ENCODE peak calls at places on chromosome 13, in ten cellular contexts. G is CD8-positive, alpha-beta memory T cell; D is heart left ventricle; A is fibroblast of lung; O is brain microvascular endothelial cell; W is WERI-Rb-1; M is effector memory CD4-positive, alpha-beta T cell; B is CD8-positive, alpha-beta T cell; Y is K562; E is endothelial cell of umbilical vein. F is an unnamed sample. For H3K27me3, the result is how much of the 10 kb centered on the place peaks cover.

GRCh38 chr13:91133941-91134772 is 213.3 kb upstream of the MIR17HG start:
- DNase-seq in M (no peak), Y (peak), A (peak), D (no peak), O (peak), W (peak), E (peak), B (peak), G (no peak), F (peak)

GRCh38 chr13:46211116-46211515 is 612 bp upstream of the LRRC63 start:
- DNase-seq in M (peak), E (peak), A (no peak), O (no peak), G (no peak), D (no peak), W (no peak), Y (peak), B (peak), F (no peak)

GRCh38 chr13:37383856-37384255 is 214.7 kb downstream of the POSTN start:
- DNase-seq in E (no peak), Y (no peak), D (no peak), G (no peak), W (no peak), O (no peak), A (no peak), M (no peak), B (no peak), F (no peak)

GRCh38 chr13:101211261-101211660 is 205.0 kb downstream of the NALCN start:
- DNase-seq in W (no peak), E (peak), M (no peak), Y (no peak), B (no peak), A (peak), D (no peak), G (no peak), O (no peak), F (no peak)

GRCh38 chr13:70171151-70171550 is 62.9 kb upstream of the KLHL1 start:
- DNase-seq in W (no peak), D (no peak), M (no peak), O (no peak), A (no peak), G (no peak), B (no peak), E (no peak), Y (no peak), F (no peak)

GRCh38 chr13:112658807-112659206 is 31.0 kb upstream of the ATP11A start:
- DNase-seq in O (no peak), Y (no peak), G (no peak), M (no peak), E (no peak), W (no peak), B (no peak), D (no peak), A (no peak), F (no peak)

GRCh38 chr13:88526186-88526852 is 855.1 kb downstream of the SLITRK5 start:
- DNase-seq in O (no peak), A (no peak), B (no peak), Y (no peak), G (no peak), E (no peak), M (no peak), D (no peak), W (no peak), F (no peak)

GRCh38 chr13:52832268-52832667 is 16.2 kb downstream of the PCDH8 start:
- DNase-seq in M (no peak), B (no peak), W (no peak), Y (no peak), E (no peak), D (no peak), A (no peak), O (no peak), G (no peak), F (no peak)

GRCh38 chr13:36543671-36544070 is 111.4 kb downstream of the CCNA1 start:
- DNase-seq in M (no peak), B (no peak), A (no peak), O (no peak), W (peak), Y (no peak), D (peak), G (no peak), E (no peak), F (no peak)

GRCh38 chr13:47025791-47026419 is 129.1 kb upstream of the HTR2A start:
- DNase-seq in D (no peak), W (no peak), M (no peak), E (no peak), G (no peak), O (no peak), A (no peak), B (no peak), Y (no peak), F (no peak)

GRCh38 chr13:75364131-75364713 is 117.7 kb downstream of the TBC1D4 start:
- DNase-seq in M (no peak), Y (no peak), B (no peak), A (no peak), O (peak), E (peak), W (no peak), G (no peak), D (no peak), F (no peak)

GRCh38 chr13:45086484-45086883 is 33.8 kb upstream of the GTF2F2 start:
- DNase-seq in E (no peak), Y (no peak), B (no peak), A (no peak), W (no peak), M (no peak), D (no peak), O (no peak), G (no peak), F (peak)

GRCh38 chr13:79614519-79614918 is 133.6 kb downstream of the NDFIP2 start:
- DNase-seq in M (no peak), W (no peak), A (no peak), B (no peak), O (no peak), G (no peak), D (no peak), E (no peak), Y (no peak), F (no peak)

GRCh38 chr13:26707122-26708006 is 53.2 kb downstream of the GPR12 start:
- DNase-seq in G (no peak), A (peak), W (peak), O (peak), B (peak), M (no peak), E (peak), D (peak), Y (peak), F (peak)

GRCh38 chr13:68439821-68440220 is 1209.7 kb upstream of the PCDH9 start:
- DNase-seq in B (no peak), E (peak), Y (no peak), D (no peak), O (no peak), A (peak), M (no peak), G (no peak), W (no peak), F (no peak)

GRCh38 chr13:62747629-62748028 is 1332.0 kb upstream of the PCDH20 start:
- DNase-seq in O (no peak), A (no peak), G (no peak), B (no peak), Y (no peak), D (no peak), M (no peak), E (no peak), W (no peak), F (no peak)

GRCh38 chr13:24178847-24179845 is 18.6 kb downstream of the SPATA13 start:
- DNase-seq in W (no peak), Y (no peak), A (no peak), G (no peak), M (no peak), D (no peak), O (no peak), E (peak), B (no peak), F (no peak)

GRCh38 chr13:41064493-41064892 is 3.2 kb downstream of the WBP4 start:
- DNase-seq in A (peak), W (no peak), O (no peak), Y (no peak), E (peak), D (no peak), B (no peak), G (no peak), M (no peak), F (no peak)

GRCh38 chr13:78977311-78977710 is 318.4 kb upstream of the OBI1 start:
- DNase-seq in A (no peak), Y (no peak), B (no peak), W (no peak), M (no peak), E (no peak), G (no peak), D (no peak), O (no peak), F (no peak)

GRCh38 chr13:50955212-50955611 is 45.6 kb downstream of the RNASEH2B start:
- DNase-seq in W (no peak), D (no peak), Y (no peak), O (no peak), A (no peak), B (no peak), M (no peak), G (no peak), E (no peak), F (no peak)

GRCh38 chr13:50955807-50956206 is 46.2 kb downstream of the RNASEH2B start:
- DNase-seq in W (no peak), G (no peak), M (no peak), O (no peak), E (no peak), B (no peak), D (no peak), A (no peak), Y (no peak), F (no peak)

GRCh38 chr13:50957620-50958019 is 48.0 kb downstream of the RNASEH2B start:
- DNase-seq in A (no peak), W (no peak), D (no peak), B (no peak), M (no peak), E (no peak), O (no peak), G (no peak), Y (no peak), F (no peak)
- H3K4me3 ChIP-seq in A (no peak), W (no peak), D (no peak), B (no peak), M (no peak), E (no peak), O (no peak), G (no peak), Y (no peak), F (no peak)

GRCh38 chr13:20149762-20150161 is 11.1 kb downstream of the GJA3 start:
- DNase-seq in O (no peak), B (no peak), A (no peak), D (no peak), G (no peak), W (no peak), M (no peak), E (no peak), Y (no peak), F (no peak)

GRCh38 chr13:20148501-20149183 is 12.2 kb downstream of the GJA3 start:
- DNase-seq in Y (no peak), W (no peak), G (no peak), E (no peak), D (no peak), B (no peak), A (no peak), O (no peak), M (no peak), F (no peak)

GRCh38 chr13:20151612-20152011 is 9.2 kb downstream of the GJA3 start:
- DNase-seq in Y (no peak), D (no peak), B (no peak), O (no peak), A (no peak), W (no peak), G (no peak), M (no peak), E (no peak), F (no peak)

GRCh38 chr13:20151016-20151415 is 9.8 kb downstream of the GJA3 start:
- DNase-seq in G (no peak), W (no peak), Y (peak), E (no peak), O (no peak), A (no peak), D (no peak), M (no peak), B (no peak), F (no peak)

DNA sequence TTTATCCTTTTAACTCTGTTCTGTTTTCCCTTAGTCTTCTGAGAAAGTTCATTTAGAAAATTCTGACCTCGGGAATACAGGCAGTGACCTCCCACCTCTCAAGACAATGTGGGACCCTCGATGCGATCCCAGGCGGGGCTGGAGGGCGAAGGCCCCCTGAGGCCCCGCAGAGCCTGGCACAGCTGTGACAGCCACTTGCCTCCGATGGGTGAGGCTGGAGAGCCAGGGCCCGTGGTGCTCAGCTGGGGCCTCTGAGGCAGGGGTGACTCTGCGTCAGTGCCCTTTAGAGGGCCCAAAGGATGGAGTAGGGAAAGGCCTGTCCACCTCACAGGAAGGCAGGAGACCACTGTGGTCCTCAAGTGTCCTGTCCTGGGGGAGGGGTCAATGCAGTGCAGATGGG is 10.3 kb downstream of the GJA3 start:
- DNase-seq in G (no peak), E (no peak), M (no peak), Y (no peak), D (no peak), B (no peak), A (no peak), W (no peak), O (no peak), F (no peak)
- H3K27me3 ChIP-seq in G (under half), E (under half), M (under half), Y (under half), D (under half), B (under half), A (under half), W (half or more), O (under half), F (under half)

GRCh38 chr13:48487968-48488367 is 44.9 kb downstream of the RCBTB2 start:
- DNase-seq in M (no peak), Y (no peak), D (no peak), A (no peak), O (no peak), B (no peak), W (no peak), E (no peak), G (no peak), F (no peak)

GRCh38 chr13:48486836-48487235 is 46.0 kb downstream of the RCBTB2 start:
- DNase-seq in G (no peak), A (no peak), M (no peak), Y (no peak), B (no peak), W (no peak), D (no peak), O (no peak), E (no peak), F (no peak)

GRCh38 chr13:48489666-48490065 is 43.2 kb downstream of the RCBTB2 start:
- DNase-seq in W (no peak), M (no peak), Y (no peak), O (no peak), G (no peak), E (no peak), A (no peak), D (no peak), B (no peak), F (no peak)

GRCh38 chr13:48490241-48490640 is 42.6 kb downstream of the RCBTB2 start:
- DNase-seq in Y (no peak), G (no peak), E (no peak), D (no peak), B (no peak), O (no peak), A (no peak), W (no peak), M (no peak), F (no peak)

DNA sequence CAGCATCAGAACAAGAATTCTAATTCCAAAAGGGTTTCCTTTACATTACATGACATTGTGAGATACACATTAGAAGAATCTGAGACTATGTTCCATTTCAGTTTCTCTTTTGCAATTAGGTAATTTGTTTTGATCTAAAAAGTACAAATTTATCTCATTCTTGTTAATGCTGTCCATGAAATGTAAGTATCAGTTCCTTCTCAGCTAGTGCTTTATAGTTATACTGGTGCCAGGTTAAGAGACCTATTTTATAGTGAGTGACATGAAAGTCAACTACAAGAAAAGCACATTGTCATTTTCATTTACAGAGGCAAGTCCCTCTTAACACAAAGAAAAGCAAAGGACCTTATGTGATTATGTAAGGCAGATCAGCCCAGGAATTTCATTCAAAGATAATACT is 43.9 kb downstream of the RCBTB2 start:
- DNase-seq in A (no peak), D (no peak), B (no peak), M (no peak), G (no peak), Y (no peak), O (no peak), W (no peak), E (no peak), F (no peak)
- H3K4me3 ChIP-seq in A (no peak), D (no peak), B (no peak), M (no peak), G (no peak), Y (no peak), O (no peak), W (no peak), E (no peak), F (no peak)

GRCh38 chr13:50664961-50665360 is 178.5 kb downstream of the DLEU7 start:
- DNase-seq in B (no peak), A (no peak), E (no peak), O (no peak), D (no peak), W (peak), Y (no peak), M (no peak), G (no peak), F (no peak)
- H3K27me3 ChIP-seq in B (under half), A (under half), E (under half), O (under half), D (under half), W (under half), Y (under half), M (under half), G (under half), F (under half)

DNA sequence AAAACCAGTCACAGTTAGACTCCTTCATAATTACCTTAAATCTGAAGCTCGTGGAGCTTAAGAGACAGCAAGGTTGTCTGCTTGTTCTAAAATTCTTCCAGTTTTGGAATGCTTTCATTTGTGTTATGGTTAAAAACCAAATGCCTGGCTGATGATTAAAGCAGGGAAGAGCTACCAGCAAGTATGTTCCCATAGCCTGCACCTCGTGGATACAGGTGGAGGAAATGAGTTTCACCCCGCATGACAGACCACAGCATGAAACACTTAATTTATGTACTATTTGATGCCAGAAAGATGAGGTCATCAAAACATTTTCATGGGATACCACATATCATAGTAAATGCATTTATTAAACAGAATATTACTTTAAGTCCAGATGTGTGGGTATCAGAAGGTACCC is 416 bp upstream of the DOCK9 start:
- DNase-seq in M (no peak), A (peak), B (no peak), D (no peak), W (no peak), O (peak), E (peak), Y (no peak), G (no peak), F (peak)
- H3K4me3 ChIP-seq in M (no peak), A (peak), B (no peak), D (no peak), W (no peak), O (peak), E (peak), Y (no peak), G (no peak), F (peak)